ENCODE peak calls at places on chromosome 3, in four cellular contexts. A is Caco-2; P is stimulated activated CD4-positive, alpha-beta T cell treated with anti-CD3 and anti-CD28 coated beads, Interleukin-1b, Interleukin-23, amount 100 ng/mL, for 24 hours; N is T-cell. T is an unnamed sample.

GRCh38 chr3:102174832-102175374 is 259.9 kb upstream of the ZPLD1 start:
- DNase-seq in A (no peak), N (no peak), P (no peak), T (peak)

GRCh38 chr3:48492461-48493202 is 11.3 kb downstream of the SHISA5 start:
- DNase-seq in A (no peak), N (no peak), P (no peak), T (no peak)

GRCh38 chr3:118772036-118773030 is 262.3 kb downstream of the IGSF11 start:
- DNase-seq in A (peak), N (no peak), P (no peak), T (no peak)

GRCh38 chr3:151130437-151130836 is 45.0 kb downstream of the MED12L start:
- DNase-seq in N (no peak), P (no peak), A (peak), T (no peak)

GRCh38 chr3:177144922-177145321 is 52.4 kb downstream of the TBL1XR1 start:
- DNase-seq in A (no peak), P (no peak), N (peak), T (no peak)

GRCh38 chr3:42080452-42080872 is 10.7 kb upstream of the TRAK1 start:
- DNase-seq in A (peak), N (no peak), P (no peak), T (no peak)

GRCh38 chr3:111338059-111338698 is 203.8 kb upstream of the CD96 start:
- DNase-seq in N (peak), P (no peak), A (peak), T (peak)

GRCh38 chr3:5798809-5799208 is 611.3 kb downstream of the EDEM1 start:
- DNase-seq in A (no peak), P (no peak), N (no peak), T (no peak)

GRCh38 chr3:39146611-39147373 is 6.6 kb downstream of the CSRNP1 start:
- DNase-seq in A (no peak), N (peak), P (peak), T (no peak)

GRCh38 chr3:45205126-45205525 is 21.0 kb downstream of the TMEM158 start:
- DNase-seq in N (no peak), P (no peak), A (no peak), T (no peak)

GRCh38 chr3:150469931-150470740 is 62.0 kb downstream of the TSC22D2 start:
- DNase-seq in P (no peak), N (no peak), A (no peak), T (no peak)

GRCh38 chr3:103613738-103614137 is 1178.9 kb downstream of the ZPLD1 start:
- DNase-seq in N (no peak), A (no peak), P (no peak), T (no peak)

GRCh38 chr3:162632672-162633071 is 1136.1 kb downstream of the OTOL1 start:
- DNase-seq in N (no peak), A (no peak), P (no peak), T (no peak)

GRCh38 chr3:71006810-71007785 is 576.4 kb downstream of the FOXP1 start:
- DNase-seq in N (no peak), A (peak), P (no peak), T (peak)

GRCh38 chr3:5197470-5198312 is 10.2 kb downstream of the EDEM1 start:
- DNase-seq in N (peak), P (no peak), A (peak), T (no peak)

GRCh38 chr3:180467177-180467576 is 134.8 kb upstream of the TTC14 start:
- DNase-seq in N (no peak), A (no peak), P (no peak), T (no peak)

GRCh38 chr3:141261472-141262171 is 30.0 kb downstream of the PXYLP1 start:
- DNase-seq in A (no peak), N (no peak), P (no peak), T (no peak)

GRCh38 chr3:10557783-10558373 is 52.5 kb upstream of the ATP2B2 start:
- DNase-seq in A (no peak), N (no peak), P (no peak), T (no peak)

GRCh38 chr3:52085883-52086282 is 29.5 kb upstream of the DUSP7 start:
- DNase-seq in N (peak), A (no peak), P (no peak), T (no peak)

GRCh38 chr3:14933829-14934425 is 13.5 kb upstream of the NR2C2 start:
- DNase-seq in P (no peak), A (no peak), N (no peak), T (no peak)

GRCh38 chr3:58487140-58487886 is 4.6 kb upstream of the KCTD6 start:
- DNase-seq in N (no peak), P (no peak), A (no peak), T (no peak)

GRCh38 chr3:64105816-64106215 is 82.5 kb upstream of the PSMD6 start:
- DNase-seq in A (no peak), P (no peak), N (no peak), T (no peak)

GRCh38 chr3:21718161-21718765 is 32.7 kb downstream of the ZNF385D start:
- DNase-seq in P (no peak), A (no peak), N (no peak), T (no peak)

GRCh38 chr3:126524429-126524988 is 554 bp downstream of the CHST13 start:
- DNase-seq in P (no peak), A (peak), N (no peak), T (no peak)

GRCh38 chr3:15551902-15552301 is 30.4 kb upstream of the COLQ start:
- DNase-seq in N (no peak), P (no peak), A (no peak), T (no peak)

GRCh38 chr3:48562367-48563095 is 1.1 kb downstream of the UCN2 start:
- DNase-seq in N (no peak), P (no peak), A (no peak), T (no peak)

GRCh38 chr3:81472600-81473362 is 288.7 kb downstream of the GBE1 start:
- DNase-seq in N (no peak), P (no peak), A (no peak), T (no peak)

GRCh38 chr3:15653326-15653725 is 51.8 kb downstream of the BTD start:
- DNase-seq in P (no peak), A (no peak), N (no peak), T (no peak)

GRCh38 chr3:196890309-196890708 is 22.6 kb downstream of the SENP5 start:
- DNase-seq in A (no peak), N (no peak), P (no peak), T (no peak)

T was measured in NCI-H1048.